ENCODE peak calls at places on chromosomes 16 and 17, in nine cellular contexts. H, X, C, N, F, T, E, B and R are unnamed samples.

GRCh38 chr17:5555254-5555653 is 29.1 kb downstream of the NLRP1 start:
- DNase-seq in B (no peak), N (no peak), H (no peak), X (no peak), E (peak), F (no peak), T (peak), C (no peak), R (no peak)

GRCh38 chr17:74582633-74583032 is 9.4 kb downstream of the CD300LD start:
- DNase-seq in T (no peak), B (no peak), X (no peak), N (no peak), F (no peak), C (no peak), H (no peak), E (no peak), R (no peak)

GRCh38 chr16:67562526-67562917 is at the start of gene CTCF:
- DNase-seq in N (peak), H (peak), C (peak), F (peak), B (no peak), E (peak), X (peak), T (peak), R (peak)

GRCh38 chr17:75869282-75870141 is 8.9 kb downstream of the TRIM47 start:
- DNase-seq in C (peak), E (peak), N (no peak), T (peak), X (no peak), B (peak), F (peak), H (peak), R (no peak)

GRCh38 chr17:38585056-38585804 is 20.5 kb downstream of the SRCIN1 start:
- DNase-seq in B (no peak), F (peak), X (peak), E (no peak), N (no peak), T (no peak), C (no peak), H (no peak), R (no peak)

GRCh38 chr17:19024101-19025078 is 19.8 kb upstream of the FAM83G start:
- DNase-seq in F (no peak), H (peak), N (no peak), X (no peak), T (no peak), C (no peak), B (no peak), E (peak), R (peak)

GRCh38 chr16:83199012-83199411 is 572.2 kb downstream of the CDH13 start:
- DNase-seq in N (no peak), T (no peak), H (no peak), B (no peak), E (no peak), F (no peak), C (no peak), X (no peak), R (no peak)

GRCh38 chr17:42553866-42554249 is 1.1 kb downstream of the HSD17B1 start:
- DNase-seq in B (no peak), E (no peak), T (no peak), N (peak), X (no peak), F (no peak), H (no peak), C (no peak), R (no peak)

GRCh38 chr16:49620158-49620867 is 235.6 kb downstream of the ZNF423 start:
- DNase-seq in E (peak), T (peak), N (peak), F (peak), H (peak), B (no peak), X (no peak), C (peak), R (no peak)

GRCh38 chr17:74736423-74737298 is at the start of gene RAB37:
- DNase-seq in F (peak), T (no peak), E (no peak), B (no peak), H (peak), C (peak), X (peak), N (peak), R (peak)

GRCh38 chr17:13293421-13293820 is 275.6 kb upstream of the ELAC2 start:
- DNase-seq in B (no peak), F (no peak), N (no peak), T (no peak), C (no peak), X (no peak), H (no peak), E (no peak), R (no peak)

GRCh38 chr16:62831235-62831634 is 795.0 kb upstream of the CDH8 start:
- DNase-seq in C (no peak), H (no peak), E (no peak), F (no peak), B (no peak), N (no peak), X (no peak), T (no peak), R (no peak)

GRCh38 chr16:85641305-85641704 is 28.2 kb downstream of the GSE1 start:
- DNase-seq in N (no peak), H (no peak), T (no peak), F (no peak), C (no peak), E (no peak), B (no peak), X (no peak), R (no peak)

GRCh38 chr16:54545890-54546476 is 259.4 kb upstream of the IRX3 start:
- DNase-seq in T (no peak), F (no peak), E (no peak), B (no peak), X (peak), N (no peak), H (no peak), C (no peak), R (no peak)

GRCh38 chr17:45405250-45406086 is 27.2 kb downstream of the ARHGAP27 start:
- DNase-seq in E (no peak), H (no peak), X (peak), B (no peak), N (no peak), T (no peak), F (peak), C (no peak), R (peak)

GRCh38 chr16:49513040-49513439 is 139.4 kb downstream of the C16orf78 start:
- DNase-seq in T (no peak), X (peak), B (no peak), N (no peak), C (peak), F (no peak), E (no peak), H (no peak), R (peak)

GRCh38 chr17:78416311-78416711 is 37.9 kb downstream of the PGS1 start:
- DNase-seq in B (no peak), C (no peak), X (no peak), T (no peak), E (peak), F (peak), H (no peak), N (peak), R (no peak)

GRCh38 chr16:86844691-86845090 is 266.3 kb downstream of the FOXL1 start:
- DNase-seq in F (no peak), X (no peak), E (no peak), T (no peak), C (no peak), H (no peak), B (no peak), N (peak), R (no peak)

GRCh38 chr16:70396209-70396904 is 42.5 kb downstream of the ST3GAL2 start:
- DNase-seq in N (no peak), B (no peak), F (no peak), C (no peak), H (no peak), X (no peak), T (peak), E (peak), R (no peak)

GRCh38 chr16:10250137-10250850 is 68.1 kb upstream of the GRIN2A start:
- DNase-seq in T (no peak), C (no peak), H (no peak), X (no peak), E (no peak), N (no peak), B (no peak), F (no peak), R (no peak)

GRCh38 chr17:39123627-39124026 is 27.8 kb downstream of the PLXDC1 start:
- DNase-seq in X (no peak), F (no peak), T (no peak), B (no peak), E (no peak), C (no peak), N (no peak), H (no peak), R (no peak)

GRCh38 chr16:86534779-86535605 is 20.0 kb downstream of the MTHFSD start:
- DNase-seq in E (no peak), H (no peak), C (no peak), X (no peak), T (peak), N (no peak), F (no peak), B (peak), R (no peak)

GRCh38 chr16:84268661-84269060 is 26.0 kb upstream of the WFDC1 start:
- DNase-seq in E (no peak), H (no peak), F (no peak), C (no peak), N (no peak), X (peak), T (no peak), B (no peak), R (no peak)

GRCh38 chr17:77319211-77320031 is 178.7 kb downstream of the SEC14L1 start:
- DNase-seq in F (peak), N (peak), C (peak), B (peak), E (peak), T (peak), H (peak), X (peak), R (peak)

GRCh38 chr17:352421-353212 is at the start of gene RPH3AL:
- DNase-seq in B (no peak), H (no peak), C (peak), E (no peak), N (peak), T (no peak), F (peak), X (peak), R (peak)

GRCh38 chr17:48539177-48539576 is 5.7 kb downstream of the HOXB2 start:
- DNase-seq in F (no peak), N (no peak), H (no peak), E (peak), X (no peak), T (peak), C (no peak), B (no peak), R (no peak)

GRCh38 chr16:27272076-27272475 is 3.5 kb upstream of the NSMCE1 start:
- DNase-seq in X (no peak), C (no peak), E (no peak), H (no peak), B (no peak), T (no peak), N (no peak), F (no peak), R (no peak)

GRCh38 chr16:84212631-84213030 is 21.7 kb downstream of the ADAD2 start:
- DNase-seq in T (no peak), B (no peak), E (no peak), X (no peak), F (no peak), N (no peak), H (no peak), C (no peak), R (no peak)

GRCh38 chr17:75010683-75011406 is 1.6 kb upstream of the MRPL58 start:
- DNase-seq in B (peak), F (peak), E (peak), X (no peak), N (peak), H (peak), T (no peak), C (no peak), R (no peak)

GRCh38 chr17:81003711-81004335 is 12.2 kb downstream of the CHMP6 start:
- DNase-seq in N (no peak), C (no peak), E (no peak), F (peak), T (no peak), H (no peak), B (no peak), X (peak), R (peak)

GRCh38 chr16:31113420-31114124 is 3.9 kb upstream of the KAT8 start:
- DNase-seq in H (no peak), F (no peak), C (no peak), N (no peak), X (no peak), T (no peak), E (no peak), B (no peak), R (no peak)

GRCh38 chr17:32488604-32489180 is 1.9 kb downstream of the CDK5R1 start:
- DNase-seq in F (no peak), T (no peak), E (no peak), C (no peak), X (no peak), N (no peak), H (no peak), B (no peak), R (peak)

GRCh38 chr17:32487460-32488176 is 825 bp downstream of the CDK5R1 start:
- DNase-seq in H (no peak), C (no peak), E (no peak), X (peak), N (no peak), F (no peak), B (no peak), T (peak), R (peak)

GRCh38 chr17:32488177-32488542 is 1.4 kb downstream of the CDK5R1 start:
- DNase-seq in H (no peak), B (no peak), F (no peak), C (no peak), E (no peak), T (no peak), X (no peak), N (no peak), R (peak)

GRCh38 chr17:32490101-32490482 is 3.3 kb downstream of the CDK5R1 start:
- DNase-seq in B (no peak), C (no peak), N (no peak), T (no peak), E (no peak), H (no peak), X (no peak), F (no peak), R (no peak)

GRCh38 chr17:32489320-32490100 is 2.7 kb downstream of the CDK5R1 start:
- DNase-seq in E (no peak), F (no peak), T (no peak), B (no peak), X (no peak), C (no peak), H (no peak), N (no peak), R (peak)
- H3K4me3 ChIP-seq in E (no peak), F (no peak), T (no peak), B (peak), X (no peak), C (no peak), H (no peak), N (no peak), R (no peak)

GRCh38 chr16:65120811-65121721 is 797 bp downstream of the CDH11 start:
- DNase-seq in E (peak), T (peak), H (peak), B (peak), X (peak), N (no peak), C (no peak), F (no peak), R (no peak)

GRCh38 chr16:65117701-65118448 is 4.0 kb downstream of the CDH11 start:
- DNase-seq in F (peak), N (peak), E (peak), H (peak), B (peak), C (peak), X (peak), T (peak), R (no peak)

GRCh38 chr16:65121870-65122723 is at the start of gene CDH11:
- DNase-seq in B (peak), E (peak), T (peak), F (peak), H (peak), N (peak), X (peak), C (no peak), R (peak)

GRCh38 chr16:65118866-65119265 is 3.0 kb downstream of the CDH11 start:
- DNase-seq in T (no peak), H (no peak), X (no peak), N (no peak), E (peak), C (no peak), F (no peak), B (no peak), R (no peak)

DNA sequence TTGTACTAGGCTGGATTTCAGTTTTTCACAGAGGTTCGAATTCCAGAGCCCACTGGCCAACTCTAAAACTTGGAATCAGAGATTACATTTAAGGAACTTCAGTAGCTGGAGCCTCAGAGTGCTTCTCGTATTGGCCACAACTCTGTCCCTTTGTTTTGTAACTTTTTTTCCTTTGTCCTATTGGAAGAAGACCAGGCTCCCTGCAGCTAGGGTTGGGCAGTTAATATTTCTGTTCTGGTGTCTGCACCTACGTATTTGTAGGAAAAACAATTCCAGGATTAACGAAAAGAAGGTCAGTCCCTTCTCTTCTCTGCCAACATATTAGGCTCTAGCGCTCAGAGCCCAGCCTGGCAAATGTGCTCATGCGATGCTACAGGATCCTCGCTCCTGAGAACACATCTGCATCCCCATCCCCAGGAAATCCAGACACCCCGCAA is 1.9 kb downstream of the CDH11 start:
- DNase-seq in H (no peak), E (peak), X (peak), T (peak), B (no peak), F (no peak), C (no peak), N (no peak), R (no peak)
- H3K27ac ChIP-seq in H (peak), E (peak), X (peak), T (peak), B (peak), F (peak), C (no peak), N (peak), R (peak)

GRCh38 chr16:46688657-46689491 is at the start of gene VPS35:
- DNase-seq in H (peak), X (peak), E (peak), F (peak), B (peak), T (peak), C (peak), N (peak), R (peak)

GRCh38 chr16:46688101-46688656 is 799 bp downstream of the VPS35 start:
- DNase-seq in H (peak), B (no peak), T (no peak), C (no peak), E (peak), X (no peak), N (peak), F (peak), R (peak)

GRCh38 chr16:46690281-46691178 is 1.1 kb downstream of the ORC6 start:
- DNase-seq in T (peak), E (peak), H (no peak), C (no peak), X (peak), B (no peak), F (peak), N (no peak), R (no peak)

GRCh38 chr16:46691720-46692119 is 2.3 kb downstream of the ORC6 start:
- DNase-seq in B (no peak), X (no peak), H (no peak), T (peak), F (no peak), E (peak), C (no peak), N (no peak), R (no peak)

DNA sequence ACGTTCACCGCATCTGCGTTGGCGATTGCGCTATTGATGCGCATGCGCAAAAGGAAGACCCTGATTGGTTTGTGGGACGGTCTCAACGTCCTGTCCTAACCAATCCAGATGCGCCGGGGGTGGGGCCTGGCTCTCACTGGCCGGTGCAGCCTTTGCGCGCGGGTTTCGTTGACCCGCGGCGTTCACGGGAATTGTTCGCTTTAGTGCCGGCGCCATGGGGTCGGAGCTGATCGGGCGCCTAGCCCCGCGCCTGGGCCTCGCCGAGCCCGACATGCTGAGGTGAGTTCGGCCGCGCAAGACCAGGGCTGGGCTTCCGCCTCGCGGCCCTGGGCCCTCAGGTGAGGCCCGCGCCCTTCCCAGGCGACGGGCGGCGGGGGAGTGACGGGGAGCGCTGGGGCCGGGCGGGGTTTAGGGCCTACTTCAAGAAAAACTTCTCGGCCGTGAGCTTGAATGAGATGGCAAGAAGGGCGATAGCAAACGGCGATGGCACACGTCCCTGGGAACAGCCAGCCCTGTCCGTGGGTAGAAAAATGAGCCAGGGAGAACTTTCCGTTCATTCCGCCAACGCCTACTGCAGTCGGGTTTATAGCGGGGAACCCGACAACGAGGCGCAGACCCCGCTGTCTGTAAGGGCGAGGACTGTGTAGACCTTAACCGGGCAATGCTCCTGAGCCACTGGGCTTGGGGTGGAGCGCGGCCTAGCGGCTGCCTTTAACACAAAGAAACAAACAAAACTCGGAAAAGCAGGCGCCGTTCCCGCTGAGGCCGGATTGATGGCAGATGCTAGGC is at the start of gene ORC6:
- DNase-seq in B (peak), H (peak), X (peak), T (peak), F (peak), N (peak), C (peak), E (peak), R (peak)
- TF ChIP-seq CTCF in B (peak), H (no peak), X (peak), T (peak), F (no peak), N (no peak), C (peak), E (peak), R (no peak)

GRCh38 chr17:35044181-35044580 is 19.3 kb downstream of the RFFL start:
- DNase-seq in F (no peak), N (no peak), C (no peak), X (no peak), E (no peak), B (no peak), T (no peak), H (no peak), R (no peak)

GRCh38 chr17:35046245-35046644 is 17.3 kb downstream of the RFFL start:
- DNase-seq in T (no peak), X (no peak), C (no peak), B (no peak), F (no peak), E (no peak), H (no peak), N (no peak), R (no peak)

GRCh38 chr17:35048685-35049379 is 14.7 kb downstream of the RFFL start:
- DNase-seq in C (no peak), N (no peak), B (no peak), E (no peak), F (no peak), H (no peak), X (no peak), T (no peak), R (no peak)

GRCh38 chr17:35050170-35050569 is 13.3 kb downstream of the RFFL start:
- DNase-seq in C (no peak), T (no peak), E (no peak), H (no peak), X (no peak), B (no peak), N (no peak), F (no peak), R (no peak)

GRCh38 chr17:35046740-35047283 is 16.7 kb downstream of the RFFL start:
- DNase-seq in C (no peak), H (no peak), B (no peak), X (peak), N (no peak), T (peak), F (no peak), E (peak), R (no peak)
- H3K4me3 ChIP-seq in C (no peak), H (no peak), B (peak), X (peak), N (no peak), T (no peak), F (no peak), E (no peak), R (no peak)

DNA sequence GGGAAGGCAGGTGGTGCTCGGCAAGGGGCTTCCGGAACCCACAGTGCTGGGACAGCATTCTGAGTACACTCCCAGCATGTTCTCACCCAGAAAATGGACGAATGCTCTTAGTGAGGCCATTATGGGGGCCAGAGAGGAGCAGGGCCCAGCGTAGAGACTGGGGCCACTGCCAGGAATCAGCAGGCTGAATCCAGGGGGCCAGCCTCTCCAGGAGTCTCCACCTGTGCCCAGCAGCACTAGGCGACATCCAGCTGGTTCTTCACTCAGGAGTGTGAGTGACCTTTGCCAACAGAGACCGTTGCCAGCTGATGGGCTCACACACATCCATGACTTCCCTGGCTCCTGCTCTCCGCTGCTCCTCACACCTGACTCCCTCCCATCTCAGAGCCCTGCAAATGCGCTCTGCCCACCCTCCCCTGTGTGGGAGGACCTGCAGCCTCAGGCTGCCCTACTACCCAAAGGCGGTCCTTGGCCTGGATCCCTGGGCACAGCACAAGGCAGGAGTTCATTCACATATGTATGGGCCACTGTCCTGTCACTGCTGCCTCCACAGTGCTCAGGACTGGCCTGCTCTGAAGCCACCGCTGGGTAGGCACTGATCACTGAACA is 5.1 kb downstream of the RHBDF1 start:
- DNase-seq in X (no peak), C (no peak), F (no peak), T (no peak), N (no peak), E (no peak), H (peak), B (no peak), R (peak)
- H3K27ac ChIP-seq in X (no peak), C (no peak), F (peak), T (peak), N (peak), E (no peak), H (peak), B (peak), R (no peak)